ENCODE peak calls at places on chromosome X, in four cellular contexts. B is heart left ventricle, W is dorsolateral prefrontal cortex, Y is PC-3. S is an unnamed sample.

GRCh38 chrX:24574743-24575142 is 72.4 kb downstream of the PCYT1B start:
- DNase-seq in B (no peak), W (no peak), Y (no peak), S (no peak)

GRCh38 chrX:137194164-137194563 is 160.4 kb upstream of the GPR101 start:
- DNase-seq in B (no peak), W (peak), Y (peak), S (no peak)

GRCh38 chrX:45718676-45719075 is 518.0 kb upstream of the DIPK2B start:
- DNase-seq in B (no peak), W (no peak), Y (no peak), S (no peak)

GRCh38 chrX:87728024-87728423 is 210.4 kb downstream of the KLHL4 start:
- DNase-seq in B (no peak), W (no peak), Y (no peak), S (no peak)

GRCh38 chrX:23578079-23578478 is 89.2 kb upstream of the PRDX4 start:
- DNase-seq in B (no peak), W (no peak), Y (peak), S (no peak)

GRCh38 chrX:106903856-106904528 is 851 bp upstream of the RIPPLY1 start:
- DNase-seq in B (no peak), W (no peak), Y (no peak), S (no peak)

GRCh38 chrX:24017674-24018073 is 9.3 kb downstream of the KLHL15 start:
- DNase-seq in B (no peak), W (no peak), Y (no peak), S (no peak)

GRCh38 chrX:63426519-63426918 is 75.4 kb upstream of the SPIN4 start:
- DNase-seq in B (no peak), W (no peak), Y (no peak), S (no peak)

GRCh38 chrX:131366387-131366786 is 77.3 kb upstream of the IGSF1 start:
- DNase-seq in B (no peak), W (no peak), Y (peak), S (no peak)

GRCh38 chrX:79530310-79531108 is 163.4 kb upstream of the ITM2A start:
- DNase-seq in B (no peak), W (no peak), Y (no peak), S (no peak)

DNA sequence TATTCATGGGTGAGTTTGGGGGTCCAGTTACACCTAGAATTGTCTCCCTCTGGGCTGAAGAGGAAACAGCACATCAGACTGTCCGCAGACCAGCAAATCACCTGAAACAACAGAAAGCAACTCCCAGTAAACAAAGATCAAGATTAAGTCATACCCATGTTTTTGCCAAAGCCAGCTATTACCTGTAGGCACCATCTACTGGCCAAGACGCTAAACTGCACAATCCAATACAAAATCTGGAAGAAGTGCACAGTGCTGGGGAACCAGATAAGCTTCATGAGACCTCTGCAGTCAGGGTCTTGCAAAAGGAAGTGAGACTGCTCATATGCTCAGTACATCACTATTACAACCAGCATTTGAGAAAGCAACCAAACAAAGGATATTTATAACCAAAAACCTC is 157.5 kb upstream of the ITM2A start:
- DNase-seq in B (no peak), W (no peak), Y (peak), S (no peak)
- TF ChIP-seq CTCF in B (no peak), W (no peak), Y (peak), S (no peak)

GRCh38 chrX:40057405-40057804 is 40.4 kb downstream of the BCOR start:
- DNase-seq in B (no peak), W (no peak), Y (no peak), S (no peak)
- H3K27ac ChIP-seq in B (no peak), W (no peak), Y (no peak), S (no peak)

GRCh38 chrX:68808686-68809357 is 20.0 kb upstream of the EFNB1 start:
- DNase-seq in B (no peak), W (no peak), Y (peak), S (no peak)
- TF ChIP-seq CTCF in B (peak), W (no peak), Y (peak), S (peak)

GRCh38 chrX:11531226-11531625 is 134.5 kb downstream of the ARHGAP6 start:
- DNase-seq in B (no peak), W (no peak), Y (peak), S (no peak)

GRCh38 chrX:11530621-11531020 is 135.1 kb downstream of the ARHGAP6 start:
- DNase-seq in B (no peak), W (no peak), Y (no peak), S (no peak)

GRCh38 chrX:11528623-11529022 is 137.1 kb downstream of the ARHGAP6 start:
- DNase-seq in B (no peak), W (no peak), Y (no peak), S (no peak)

GRCh38 chrX:11525685-11526084 is 140.0 kb downstream of the ARHGAP6 start:
- DNase-seq in B (no peak), W (no peak), Y (no peak), S (no peak)
- H3K27ac ChIP-seq in B (no peak), W (no peak), Y (no peak), S (no peak)

DNA sequence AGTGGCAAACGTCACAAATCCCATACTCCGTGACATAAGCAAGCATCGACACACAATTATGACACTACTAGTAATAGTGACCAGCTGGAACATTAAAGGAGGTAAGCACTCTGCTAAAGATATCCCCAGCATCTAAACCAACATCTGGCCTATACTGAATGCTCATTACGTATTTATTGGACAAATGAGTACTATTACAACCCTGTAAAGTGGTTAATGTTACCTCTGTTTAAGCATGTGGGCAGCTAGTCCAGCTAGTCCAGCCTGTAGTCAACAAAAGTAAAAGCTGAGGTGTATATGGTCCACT is 419 bp upstream of the RPGR start:
- DNase-seq in B (no peak), W (no peak), Y (no peak), S (no peak)
- TF ChIP-seq CTCF in B (no peak), W (peak), Y (peak), S (peak)

GRCh38 chrX:1883772-1884171 is 268.9 kb downstream of the ASMT start:
- DNase-seq in B (no peak), W (no peak), Y (peak), S (peak)

GRCh38 chrX:1884446-1884845 is 269.6 kb downstream of the ASMT start:
- DNase-seq in B (no peak), W (no peak), Y (no peak), S (no peak)

DNA sequence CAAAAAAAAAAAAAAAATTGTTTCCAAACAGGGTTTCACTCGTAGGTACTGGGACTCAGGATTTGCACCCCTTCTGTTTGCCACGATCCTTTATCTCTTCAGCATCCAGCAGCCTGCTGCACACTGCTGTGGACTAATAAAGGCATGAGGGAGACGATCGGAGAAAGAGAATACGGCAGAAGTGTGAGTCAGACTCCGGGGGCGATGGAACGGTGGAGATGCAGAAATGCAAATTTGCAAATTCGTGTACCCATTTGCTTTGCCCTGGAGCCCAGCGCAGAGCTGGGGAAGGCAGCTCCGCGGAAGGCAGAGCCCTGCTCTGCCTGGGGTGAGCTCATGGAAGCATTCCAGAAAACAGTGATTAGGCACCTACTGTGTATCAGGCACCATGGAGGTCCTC is 270.3 kb downstream of the ASMT start:
- DNase-seq in B (no peak), W (no peak), Y (no peak), S (no peak)
- H3K27ac ChIP-seq in B (no peak), W (no peak), Y (no peak), S (no peak)

DNA sequence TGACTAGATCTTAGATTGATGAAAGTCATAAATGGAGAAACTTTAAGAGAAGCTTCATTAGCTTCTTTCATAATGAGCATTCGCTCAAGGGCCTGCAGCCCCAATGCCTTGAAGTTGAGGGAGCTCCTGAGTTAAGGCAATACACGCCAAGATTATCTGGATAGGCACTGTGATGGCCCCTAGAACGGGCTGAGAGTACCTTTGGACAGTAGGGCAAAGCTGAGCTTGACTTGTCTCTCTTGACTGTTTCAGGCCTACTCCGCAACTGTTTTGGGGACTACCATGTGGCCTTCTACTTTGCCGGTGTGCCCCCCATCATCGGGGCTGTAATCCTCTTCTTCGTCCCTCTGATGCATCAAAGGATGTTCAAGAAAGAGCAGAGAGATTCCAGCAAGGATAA is 83.3 kb downstream of the RLIM start:
- DNase-seq in B (no peak), W (no peak), Y (no peak), S (no peak)
- TF ChIP-seq CTCF in B (no peak), W (no peak), Y (no peak), S (no peak)

S was measured in RWPE1.